ENCODE peak calls at places on chromosomes 3 and 15, in six cellular contexts. H is PC-9, U is HCT116, P is fibroblast of lung, J is H9, R is neural progenitor cell. X is an unnamed sample.

GRCh38 chr3:141865101-141865500 is 11.3 kb upstream of the ATP1B3 start:
- DNase-seq in H (no peak), U (no peak), P (no peak), J (no peak), R (no peak), X (no peak)

GRCh38 chr3:141498592-141499223 is 11.9 kb downstream of the RASA2 start:
- DNase-seq in H (no peak), U (no peak), P (no peak), J (no peak), R (no peak), X (no peak)

GRCh38 chr3:5757213-5757804 is 569.8 kb downstream of the EDEM1 start:
- DNase-seq in H (no peak), U (no peak), P (no peak), J (no peak), R (no peak), X (no peak)

GRCh38 chr3:4828279-4829030 is 150.8 kb upstream of the BHLHE40 start:
- DNase-seq in H (no peak), U (no peak), P (peak), J (no peak), R (no peak), X (no peak)

GRCh38 chr3:64815195-64815627 is 127.4 kb upstream of the ADAMTS9 start:
- DNase-seq in H (no peak), U (no peak), P (peak), J (no peak), R (no peak), X (no peak)

GRCh38 chr3:71056327-71056726 is 527.2 kb downstream of the FOXP1 start:
- DNase-seq in H (no peak), U (no peak), P (peak), J (no peak), R (no peak), X (no peak)

GRCh38 chr15:63344737-63345390 is 36.8 kb downstream of the CA12 start:
- DNase-seq in H (no peak), U (no peak), P (no peak), J (no peak), R (no peak), X (no peak)

GRCh38 chr3:194134757-194135515 is 1.0 kb upstream of the HES1 start:
- DNase-seq in H (peak), U (peak), P (peak), J (peak), R (peak), X (peak)

GRCh38 chr3:63970596-63971468 is 52.5 kb downstream of the PSMD6 start:
- DNase-seq in H (no peak), U (no peak), P (peak), J (no peak), R (peak), X (no peak)

GRCh38 chr15:96849501-96849900 is 519.0 kb downstream of the NR2F2 start:
- DNase-seq in H (no peak), U (no peak), P (peak), J (no peak), R (no peak), X (no peak)

GRCh38 chr3:182980204-182981037 is at the start of gene DCUN1D1:
- DNase-seq in H (peak), U (peak), P (peak), J (peak), R (peak), X (peak)

GRCh38 chr3:69200384-69201068 is 78.1 kb upstream of the LMOD3 start:
- DNase-seq in H (peak), U (no peak), P (peak), J (no peak), R (peak), X (peak)

GRCh38 chr3:177286034-177286433 is 88.8 kb upstream of the TBL1XR1 start:
- DNase-seq in H (peak), U (peak), P (no peak), J (no peak), R (no peak), X (peak)

GRCh38 chr15:66323312-66323928 is 30.1 kb downstream of the DIS3L start:
- DNase-seq in H (no peak), U (no peak), P (no peak), J (no peak), R (peak), X (no peak)

GRCh38 chr3:114756506-114757279 is 390.4 kb downstream of the ZBTB20 start:
- DNase-seq in H (no peak), U (peak), P (peak), J (no peak), R (no peak), X (no peak)

GRCh38 chr15:94174399-94174802 is 57.0 kb upstream of the MCTP2 start:
- DNase-seq in H (no peak), U (no peak), P (peak), J (no peak), R (no peak), X (no peak)

GRCh38 chr3:11850003-11850402 is 3.3 kb upstream of the TAMM41 start:
- DNase-seq in H (no peak), U (no peak), P (no peak), J (no peak), R (no peak), X (no peak)

GRCh38 chr3:185645596-185646381 is 59.7 kb downstream of the SENP2 start:
- DNase-seq in H (no peak), U (no peak), P (no peak), J (peak), R (peak), X (peak)

GRCh38 chr3:159486580-159486979 is 502.1 kb upstream of the IL12A start:
- DNase-seq in H (peak), U (peak), P (no peak), J (peak), R (peak), X (no peak)

GRCh38 chr15:52295421-52295991 is at the start of gene MYO5C:
- DNase-seq in H (peak), U (peak), P (peak), J (peak), R (peak), X (peak)

GRCh38 chr15:40388941-40389823 is 6.7 kb downstream of the KNSTRN start:
- DNase-seq in H (no peak), U (no peak), P (no peak), J (no peak), R (no peak), X (no peak)

DNA sequence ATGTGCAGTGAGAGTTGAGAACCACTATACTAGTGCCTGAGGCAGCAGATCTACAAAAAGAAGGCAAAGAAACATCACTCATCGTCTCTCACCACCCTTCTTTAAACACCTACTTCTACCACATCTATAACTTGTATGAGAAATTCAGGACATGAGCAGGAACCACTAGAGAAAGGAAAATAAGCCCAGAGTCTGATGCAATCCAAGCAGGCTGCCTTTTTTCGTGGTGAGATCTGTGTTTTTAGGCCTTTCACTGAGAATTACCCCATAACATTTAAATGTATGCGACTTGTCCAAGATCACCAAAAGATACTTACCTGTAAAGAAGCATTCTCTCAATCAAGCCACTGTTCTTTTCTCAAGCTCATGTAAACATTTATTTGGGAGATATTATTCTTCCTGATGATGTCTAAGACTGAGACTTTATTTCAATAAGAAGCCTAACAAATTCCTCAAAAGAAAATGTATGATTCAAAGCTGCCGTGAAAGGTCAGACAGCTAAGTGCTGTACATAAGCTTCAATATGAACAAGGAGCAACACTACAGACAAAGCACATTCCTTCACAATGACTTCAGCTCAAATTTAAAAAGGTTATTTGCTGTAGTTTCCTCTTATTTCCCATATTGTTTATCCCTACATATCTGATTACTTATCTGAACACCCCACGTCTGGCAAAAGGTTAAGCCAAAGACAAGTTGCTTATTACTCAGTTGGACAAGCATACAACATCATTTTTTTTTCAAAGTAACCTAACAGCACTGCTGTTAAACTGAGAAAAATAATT is 16.5 kb downstream of the SPICE1 start:
- DNase-seq in H (no peak), U (no peak), P (peak), J (no peak), R (no peak), X (no peak)
- H3K4me2 ChIP-seq in H (peak), U (no peak), P (no peak), J (no peak), R (no peak), X (no peak)

DNA sequence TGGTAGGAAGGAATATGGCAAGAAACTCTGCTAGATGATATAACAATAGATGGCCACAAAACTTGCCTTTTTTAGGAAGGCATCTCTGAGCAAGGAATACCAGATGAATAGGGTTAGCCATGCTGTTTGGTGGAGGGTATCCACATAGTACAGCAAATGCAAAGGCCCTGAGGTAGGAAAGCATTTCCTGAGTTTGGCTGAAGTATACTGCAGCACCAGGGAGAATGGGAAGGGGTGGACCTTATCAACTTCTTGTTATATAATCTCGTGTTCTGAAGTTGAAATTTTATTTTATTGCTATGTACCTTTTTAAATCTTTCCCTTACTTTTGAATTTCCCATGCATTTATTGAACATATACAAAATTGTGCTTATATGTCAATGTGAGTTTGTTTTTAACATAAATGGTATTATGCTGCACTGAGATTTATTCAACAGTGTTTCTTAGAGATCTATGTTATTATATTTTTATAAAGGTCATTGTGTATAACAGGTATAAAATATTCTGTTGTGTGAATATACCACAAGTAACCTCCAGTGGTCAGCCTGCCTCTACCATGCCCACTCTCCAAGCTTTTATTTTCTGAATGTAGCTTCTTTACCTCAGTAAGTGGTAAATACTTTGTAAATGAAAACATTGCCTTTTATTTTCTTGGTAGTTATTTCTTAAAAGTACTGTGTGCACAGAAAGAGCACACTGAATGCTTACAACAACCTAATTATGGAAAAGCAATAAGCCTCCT is 2.8 kb upstream of the KAT2B start:
- DNase-seq in H (no peak), U (no peak), P (no peak), J (no peak), R (no peak), X (no peak)
- TF ChIP-seq CTCF in H (peak), U (no peak), P (no peak), J (no peak), R (no peak), X (no peak)

GRCh38 chr15:74791007-74791406 is 9.1 kb downstream of the CSK start:
- DNase-seq in H (no peak), U (no peak), P (no peak), J (no peak), R (no peak), X (no peak)
- H3K4me2 ChIP-seq in H (no peak), U (no peak), P (no peak), J (no peak), R (no peak), X (no peak)

GRCh38 chr15:59379524-59379923 is 6.9 kb upstream of the MYO1E start:
- DNase-seq in H (no peak), U (no peak), P (no peak), J (no peak), R (no peak), X (no peak)

GRCh38 chr15:59378855-59379254 is 6.2 kb upstream of the MYO1E start:
- DNase-seq in H (no peak), U (no peak), P (no peak), J (no peak), R (no peak), X (no peak)

GRCh38 chr15:59373215-59373614 is 544 bp upstream of the MYO1E start:
- DNase-seq in H (no peak), U (no peak), P (no peak), J (no peak), R (no peak), X (no peak)

GRCh38 chr15:59377940-59378339 is 5.3 kb upstream of the MYO1E start:
- DNase-seq in H (no peak), U (no peak), P (no peak), J (no peak), R (no peak), X (no peak)

DNA sequence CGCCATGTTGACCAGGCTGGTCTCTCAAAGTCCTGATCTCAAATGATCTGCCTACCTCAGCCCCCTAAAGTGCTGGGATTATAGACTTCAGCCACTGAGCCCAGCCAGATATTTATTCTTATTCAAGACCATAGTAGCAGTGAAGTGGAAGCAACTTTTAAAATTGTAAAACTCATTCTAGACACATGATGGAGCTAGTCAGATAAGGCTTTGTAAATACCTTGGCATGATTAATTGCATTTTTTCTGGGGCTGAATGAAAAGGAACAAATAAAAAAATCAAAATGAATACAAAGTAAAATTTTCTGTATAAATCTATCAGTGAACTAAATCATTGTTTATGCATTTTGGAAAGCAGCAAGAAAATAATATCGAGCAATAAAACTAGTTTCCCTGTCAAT is 4.1 kb upstream of the MYO1E start:
- DNase-seq in H (no peak), U (no peak), P (no peak), J (no peak), R (no peak), X (no peak)
- TF ChIP-seq CTCF in H (peak), U (peak), P (no peak), J (no peak), R (no peak), X (peak)

GRCh38 chr3:50275160-50275995 is 3.5 kb upstream of the LSMEM2 start:
- DNase-seq in H (no peak), U (no peak), P (no peak), J (peak), R (peak), X (no peak)
- H3K4me2 ChIP-seq in H (no peak), U (no peak), P (no peak), J (peak), R (peak), X (no peak)

GRCh38 chr3:36677331-36678007 is 86.9 kb downstream of the DCLK3 start:
- DNase-seq in H (peak), U (peak), P (peak), J (no peak), R (peak), X (no peak)
- TF ChIP-seq CTCF in H (peak), U (peak), P (no peak), J (peak), R (no peak), X (no peak)

GRCh38 chr3:59464187-59464586 is 414.4 kb upstream of the CFAP20DC start:
- DNase-seq in H (no peak), U (no peak), P (no peak), J (no peak), R (peak), X (no peak)
- H3K4me2 ChIP-seq in H (no peak), U (no peak), P (no peak), J (no peak), R (no peak), X (no peak)

GRCh38 chr3:80788914-80789313 is 972.5 kb downstream of the GBE1 start:
- DNase-seq in H (no peak), U (no peak), P (no peak), J (no peak), R (no peak), X (no peak)

GRCh38 chr3:80785875-80786274 is 975.6 kb downstream of the GBE1 start:
- DNase-seq in H (no peak), U (no peak), P (no peak), J (no peak), R (no peak), X (no peak)

DNA sequence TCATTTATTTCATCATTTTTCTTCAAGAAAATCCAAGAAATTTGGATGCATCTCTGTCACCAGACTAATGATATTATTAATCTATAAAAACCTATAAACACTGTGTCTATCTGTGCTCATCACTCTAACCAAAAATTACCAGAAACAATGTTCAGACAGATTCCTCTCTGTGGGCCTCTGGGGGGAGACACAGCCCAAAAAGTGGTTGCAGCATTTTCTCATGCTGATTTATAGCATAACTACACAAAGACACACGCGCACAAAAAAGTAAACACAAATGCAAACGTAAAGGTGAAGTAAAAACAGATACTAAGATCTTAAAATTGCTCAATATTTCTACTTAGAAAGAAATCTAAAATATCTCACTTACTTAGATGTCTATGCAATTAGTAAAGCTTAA is 976.0 kb downstream of the GBE1 start:
- DNase-seq in H (peak), U (no peak), P (no peak), J (no peak), R (peak), X (peak)
- TF ChIP-seq CTCF in H (peak), U (no peak), P (no peak), J (peak), R (peak), X (peak)